ENCODE peak calls at places on chromosomes 6 and 20, in nine cellular contexts. One of them, this sample, is unnamed.

GRCh38 chr6:130381459-130382380 is 15.9 kb downstream of the TMEM200A start:
- DNase-seq in T-cell: peak
- DNase-seq in iris pigment epithelial cell: no peak
- DNase-seq in T47D: no peak
- DNase-seq in cardiac fibroblast: no peak
- DNase-seq in left cardiac atrium: no peak
- DNase-seq in Daoy: no peak
- DNase-seq in left lung: no peak
- DNase-seq in stimulated activated CD8-positive, alpha-beta memory T cell treated with anti-CD3 and anti-CD28 coated beads, Interleukin-15, amount 100 ng/mL, for 24 hours: no peak
- DNase-seq in this sample: no peak

GRCh38 chr6:164276211-164276610 is 861.7 kb downstream of the QKI start:
- DNase-seq in T-cell: no peak
- DNase-seq in iris pigment epithelial cell: no peak
- DNase-seq in T47D: no peak
- DNase-seq in cardiac fibroblast: no peak
- DNase-seq in left cardiac atrium: no peak
- DNase-seq in Daoy: no peak
- DNase-seq in left lung: no peak
- DNase-seq in stimulated activated CD8-positive, alpha-beta memory T cell treated with anti-CD3 and anti-CD28 coated beads, Interleukin-15, amount 100 ng/mL, for 24 hours: no peak
- DNase-seq in this sample: no peak

GRCh38 chr6:141165012-141165411 is 967.7 kb upstream of the GJE1 start:
- DNase-seq in T-cell: no peak
- DNase-seq in iris pigment epithelial cell: no peak
- DNase-seq in T47D: no peak
- DNase-seq in cardiac fibroblast: no peak
- DNase-seq in left cardiac atrium: no peak
- DNase-seq in Daoy: no peak
- DNase-seq in left lung: no peak
- DNase-seq in stimulated activated CD8-positive, alpha-beta memory T cell treated with anti-CD3 and anti-CD28 coated beads, Interleukin-15, amount 100 ng/mL, for 24 hours: no peak
- DNase-seq in this sample: no peak

GRCh38 chr20:34559311-34560140 is 1.0 kb downstream of the MAP1LC3A start:
- DNase-seq in T-cell: no peak
- DNase-seq in iris pigment epithelial cell: no peak
- DNase-seq in T47D: no peak
- DNase-seq in cardiac fibroblast: no peak
- DNase-seq in left cardiac atrium: peak
- DNase-seq in Daoy: no peak
- DNase-seq in left lung: no peak
- DNase-seq in stimulated activated CD8-positive, alpha-beta memory T cell treated with anti-CD3 and anti-CD28 coated beads, Interleukin-15, amount 100 ng/mL, for 24 hours: no peak
- DNase-seq in this sample: no peak

GRCh38 chr6:55679503-55679902 is 100.5 kb upstream of the HMGCLL1 start:
- DNase-seq in T-cell: no peak
- DNase-seq in iris pigment epithelial cell: no peak
- DNase-seq in T47D: no peak
- DNase-seq in cardiac fibroblast: no peak
- DNase-seq in left cardiac atrium: no peak
- DNase-seq in Daoy: peak
- DNase-seq in left lung: no peak
- DNase-seq in stimulated activated CD8-positive, alpha-beta memory T cell treated with anti-CD3 and anti-CD28 coated beads, Interleukin-15, amount 100 ng/mL, for 24 hours: no peak
- DNase-seq in this sample: no peak

GRCh38 chr6:34047913-34048867 is 97.7 kb downstream of the GRM4 start:
- DNase-seq in T-cell: no peak
- DNase-seq in iris pigment epithelial cell: no peak
- DNase-seq in T47D: no peak
- DNase-seq in cardiac fibroblast: no peak
- DNase-seq in left cardiac atrium: no peak
- DNase-seq in Daoy: no peak
- DNase-seq in left lung: peak
- DNase-seq in stimulated activated CD8-positive, alpha-beta memory T cell treated with anti-CD3 and anti-CD28 coated beads, Interleukin-15, amount 100 ng/mL, for 24 hours: no peak
- DNase-seq in this sample: no peak

GRCh38 chr6:76120302-76120701 is 47.8 kb upstream of the IMPG1 start:
- DNase-seq in T-cell: no peak
- DNase-seq in iris pigment epithelial cell: no peak
- DNase-seq in T47D: no peak
- DNase-seq in cardiac fibroblast: no peak
- DNase-seq in left cardiac atrium: no peak
- DNase-seq in Daoy: no peak
- DNase-seq in left lung: no peak
- DNase-seq in stimulated activated CD8-positive, alpha-beta memory T cell treated with anti-CD3 and anti-CD28 coated beads, Interleukin-15, amount 100 ng/mL, for 24 hours: no peak
- DNase-seq in this sample: no peak

GRCh38 chr6:82361631-82362030 is 2.0 kb upstream of the TPBG start:
- DNase-seq in T-cell: no peak
- DNase-seq in iris pigment epithelial cell: no peak
- DNase-seq in T47D: no peak
- DNase-seq in cardiac fibroblast: no peak
- DNase-seq in left cardiac atrium: no peak
- DNase-seq in Daoy: no peak
- DNase-seq in left lung: no peak
- DNase-seq in stimulated activated CD8-positive, alpha-beta memory T cell treated with anti-CD3 and anti-CD28 coated beads, Interleukin-15, amount 100 ng/mL, for 24 hours: no peak
- DNase-seq in this sample: no peak

GRCh38 chr6:19337103-19337502 is 500.1 kb upstream of the ID4 start:
- DNase-seq in T-cell: no peak
- DNase-seq in iris pigment epithelial cell: no peak
- DNase-seq in T47D: no peak
- DNase-seq in cardiac fibroblast: no peak
- DNase-seq in left cardiac atrium: no peak
- DNase-seq in Daoy: no peak
- DNase-seq in left lung: no peak
- DNase-seq in stimulated activated CD8-positive, alpha-beta memory T cell treated with anti-CD3 and anti-CD28 coated beads, Interleukin-15, amount 100 ng/mL, for 24 hours: no peak
- DNase-seq in this sample: no peak

This sample was measured in stimulated activated naive B cell treated with anti-CD40 and anti-IgM and Interleukin-4, amounts not matched to agents 10 μg/mL and 1 μg/mL and 100 μg/mL, for 72 hours.